ENCODE peak calls at places on chromosomes 4 and X, in four cellular contexts. P is esophagus muscularis mucosa, V is BJ, Y is K562. K is an unnamed sample.

GRCh38 chr4:45679411-45679810 is 444.4 kb downstream of the GABRG1 start:
- DNase-seq in P (no peak), V (no peak), Y (no peak), K (no peak)

GRCh38 chr4:48851651-48852050 is 20.8 kb downstream of the OCIAD1 start:
- DNase-seq in P (no peak), V (no peak), Y (no peak), K (no peak)

GRCh38 chrX:13078739-13079444 is 34.5 kb upstream of the FAM9C start:
- DNase-seq in P (no peak), V (peak; percentile 50), Y (no peak), K (no peak)

GRCh38 chr4:153521995-153522799 is 56.0 kb downstream of the TMEM131L start:
- DNase-seq in P (no peak), V (no peak), Y (no peak), K (no peak)

GRCh38 chrX:20438871-20439526 is 172.3 kb upstream of the RPS6KA3 start:
- DNase-seq in P (no peak), V (no peak), Y (no peak), K (no peak)

GRCh38 chrX:154011376-154012335 is 8.0 kb downstream of the IRAK1 start:
- DNase-seq in P (no peak), V (no peak), Y (no peak), K (no peak)

GRCh38 chr4:154475800-154476199 is 15.8 kb downstream of the DCHS2 start:
- DNase-seq in P (no peak), V (no peak), Y (no peak), K (no peak)

GRCh38 chrX:134600714-134601113 is 57.6 kb downstream of the PLAC1 start:
- DNase-seq in P (no peak), V (no peak), Y (no peak), K (no peak)

GRCh38 chrX:130654409-130654970 is 248.5 kb downstream of the ENOX2 start:
- DNase-seq in P (no peak), V (peak; percentile 8), Y (no peak), K (no peak)

GRCh38 chr4:6473264-6474052 is 1.0 kb upstream of the PPP2R2C start:
- DNase-seq in P (peak; percentile 88), V (no peak), Y (no peak), K (no peak)

GRCh38 chr4:124936427-124936826 is 223.9 kb upstream of the ANKRD50 start:
- DNase-seq in P (no peak), V (no peak), Y (no peak), K (no peak)

GRCh38 chr4:69896530-69897116 is 34.2 kb upstream of the CSN1S1 start:
- DNase-seq in P (no peak), V (no peak), Y (no peak), K (no peak)

GRCh38 chr4:4759883-4760282 is 99.6 kb upstream of the MSX1 start:
- DNase-seq in P (no peak), V (no peak), Y (no peak), K (no peak)

GRCh38 chrX:17082831-17083230 is 136.4 kb downstream of the REPS2 start:
- DNase-seq in P (no peak), V (no peak), Y (peak; percentile 8), K (no peak)

GRCh38 chr4:46922205-46922604 is 13.2 kb upstream of the COX7B2 start:
- DNase-seq in P (no peak), V (no peak), Y (no peak), K (no peak)

GRCh38 chr4:41611881-41612871 is 74.2 kb downstream of the LIMCH1 start:
- DNase-seq in P (no peak), V (no peak), Y (no peak), K (no peak)

GRCh38 chr4:141771889-141772830 is 135.8 kb downstream of the IL15 start:
- DNase-seq in P (no peak), V (no peak), Y (no peak), K (no peak)

GRCh38 chrX:40158036-40158706 is 60.4 kb upstream of the BCOR start:
- DNase-seq in P (no peak), V (no peak), Y (no peak), K (no peak)

GRCh38 chrX:31038585-31039326 is 33.1 kb downstream of the FTHL17 start:
- DNase-seq in P (no peak), V (no peak), Y (peak; percentile 10), K (no peak)

GRCh38 chr4:24850669-24851068 is 55.3 kb downstream of the SOD3 start:
- DNase-seq in P (no peak), V (peak; percentile 71), Y (no peak), K (no peak)

GRCh38 chr4:123709336-123709735 is 312.7 kb downstream of the SPRY1 start:
- DNase-seq in P (no peak), V (no peak), Y (no peak), K (no peak)

GRCh38 chr4:114263233-114263632 is 283.8 kb upstream of the ARSJ start:
- DNase-seq in P (no peak), V (no peak), Y (no peak), K (no peak)

GRCh38 chrX:149993989-149994388 is 55.7 kb upstream of the EOLA2 start:
- DNase-seq in P (no peak), V (no peak), Y (no peak), K (no peak)

GRCh38 chr4:76622126-76622525 is 187.1 kb downstream of the SHROOM3 start:
- DNase-seq in P (no peak), V (peak; percentile 34), Y (no peak), K (no peak)

GRCh38 chr4:186807131-186807530 is 83.5 kb upstream of the FAT1 start:
- DNase-seq in P (no peak), V (peak; percentile 41), Y (no peak), K (no peak)

GRCh38 chrX:109485470-109486340 is 3.8 kb upstream of the GUCY2F start:
- DNase-seq in P (no peak), V (peak; percentile 15), Y (peak; percentile 61), K (no peak)

GRCh38 chr4:145881991-145882390 is 56.6 kb downstream of the ZNF827 start:
- DNase-seq in P (no peak), V (no peak), Y (no peak), K (no peak)

GRCh38 chrX:39896951-39897740 is 200.6 kb downstream of the BCOR start:
- DNase-seq in P (no peak), V (no peak), Y (peak; percentile 28), K (peak; percentile 52)

GRCh38 chr4:33091961-33092360 is 2371.8 kb downstream of the PCDH7 start:
- DNase-seq in P (no peak), V (no peak), Y (no peak), K (no peak)

GRCh38 chr4:185470503-185471195 is 884 bp downstream of the CCDC110 start:
- DNase-seq in P (no peak), V (no peak), Y (peak; percentile 16), K (no peak)

GRCh38 chr4:56200275-56200674 is 187.0 kb downstream of the AASDH start:
- DNase-seq in P (no peak), V (no peak), Y (no peak), K (no peak)

K was measured in iPS DF 19.7.